ENCODE peak calls at places on chromosomes 11 and 22, in nine cellular contexts. V is CD4-positive, CD25-positive, alpha-beta regulatory T cell; Q is tibial nerve; G is adrenal gland; Z is fibroblast of lung; E is right atrium auricular region; L is esophagus squamous epithelium; D is thoracic aorta; U is ovary. K is an unnamed sample.

GRCh38 chr11:134792677-134793076 is 380.6 kb upstream of the B3GAT1 start:
- DNase-seq in V (no peak), Q (no peak), D (no peak), G (no peak), U (no peak), Z (no peak), L (no peak), E (no peak), K (no peak)

GRCh38 chr11:132037961-132038360 is 667.5 kb downstream of the NTM start:
- DNase-seq in D (no peak), Q (no peak), Z (no peak), U (no peak), E (no peak), G (no peak), L (no peak), V (no peak), K (no peak)

GRCh38 chr11:66844496-66845142 is 1.4 kb downstream of the RCE1 start:
- DNase-seq in V (no peak), U (peak; percentile 37), Z (no peak), G (peak; percentile 63), Q (no peak), E (no peak), L (no peak), D (no peak), K (peak; percentile 39)

GRCh38 chr11:17314232-17314547 is 37.4 kb upstream of the NCR3LG1 start:
- DNase-seq in Z (peak; percentile 86), E (no peak), V (no peak), D (no peak), U (no peak), Q (no peak), G (no peak), L (no peak), K (no peak)

GRCh38 chr11:114433376-114433775 is 5.9 kb upstream of the REXO2 start:
- DNase-seq in Q (no peak), D (no peak), L (no peak), E (no peak), Z (no peak), U (no peak), G (no peak), V (no peak), K (no peak)

GRCh38 chr22:48100685-48101417 is 1338.4 kb downstream of the TBC1D22A start:
- DNase-seq in L (no peak), E (no peak), Q (no peak), V (no peak), Z (no peak), D (no peak), G (peak; percentile 14), U (no peak), K (no peak)

GRCh38 chr22:49156662-49157285 is 670.9 kb downstream of the BRD1 start:
- DNase-seq in Z (no peak), U (no peak), Q (no peak), D (no peak), V (no peak), G (no peak), L (no peak), E (no peak), K (no peak)

GRCh38 chr11:57273448-57274058 is 36.5 kb upstream of the APLNR start:
- DNase-seq in D (no peak), L (no peak), G (no peak), U (no peak), Z (no peak), E (peak; percentile 26), V (no peak), Q (no peak), K (no peak)

GRCh38 chr11:122917311-122917710 is 34.8 kb downstream of the JHY start:
- DNase-seq in E (no peak), Q (peak; percentile 19), G (no peak), V (no peak), L (no peak), U (no peak), D (no peak), Z (peak; percentile 79), K (no peak)

GRCh38 chr11:16184588-16184987 is 171.8 kb downstream of the SOX6 start:
- DNase-seq in V (no peak), U (no peak), G (no peak), Z (peak; percentile 81), L (no peak), D (no peak), Q (no peak), E (no peak), K (no peak)

GRCh38 chr11:10617551-10617950 is 49.1 kb upstream of the LYVE1 start:
- DNase-seq in L (no peak), D (no peak), U (no peak), V (no peak), G (peak; percentile 34), Q (no peak), Z (no peak), E (no peak), K (no peak)

GRCh38 chr22:37911273-37911672 is 5.2 kb downstream of the MICALL1 start:
- DNase-seq in D (no peak), Z (no peak), G (no peak), L (no peak), V (no peak), Q (no peak), E (no peak), U (no peak), K (no peak)
- H3K36me3 ChIP-seq in D (peaks cover 12% of the 10 kb centered on the region), Z (peaks cover 11% of the 10 kb centered on the region), G (peaks cover 5% of the 10 kb centered on the region), L (peaks cover 26% of the 10 kb centered on the region), V (peaks cover 3% of the 10 kb centered on the region), Q (peaks cover 43% of the 10 kb centered on the region), E (peaks cover 13% of the 10 kb centered on the region), U (no peaks in the 10 kb centered on the region), K (no peaks in the 10 kb centered on the region)

DNA sequence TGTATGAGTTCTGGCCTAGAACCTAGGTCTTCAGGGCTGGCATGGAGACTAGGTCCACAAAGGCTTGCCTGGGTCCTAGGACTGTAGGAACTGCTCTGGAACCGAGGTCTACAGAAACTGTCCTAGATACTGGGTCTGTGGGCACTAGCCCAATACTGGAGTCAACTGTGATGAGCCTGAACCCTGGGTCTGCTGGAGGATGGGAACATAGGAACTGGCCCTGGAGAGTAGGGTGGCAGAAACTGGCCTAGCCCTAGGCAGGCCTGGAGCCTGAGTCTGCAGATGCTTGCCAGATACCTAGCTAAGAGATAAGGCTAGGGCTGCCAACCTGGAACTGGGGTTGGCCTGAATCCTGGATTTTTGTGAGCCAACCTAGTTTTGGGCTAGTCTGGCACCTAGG is 19.2 kb upstream of the GLYATL2 start:
- DNase-seq in Z (no peak), V (no peak), D (no peak), E (no peak), U (no peak), L (no peak), G (no peak), Q (no peak), K (no peak)
- H3K9me3 ChIP-seq in Z (no peaks in the 10 kb centered on the region), V (peaks cover 7% of the 10 kb centered on the region), D (no peaks in the 10 kb centered on the region), E (no peaks in the 10 kb centered on the region), U (no peaks in the 10 kb centered on the region), L (no peaks in the 10 kb centered on the region), G (no peaks in the 10 kb centered on the region), Q (no peaks in the 10 kb centered on the region), K (no peaks in the 10 kb centered on the region)

DNA sequence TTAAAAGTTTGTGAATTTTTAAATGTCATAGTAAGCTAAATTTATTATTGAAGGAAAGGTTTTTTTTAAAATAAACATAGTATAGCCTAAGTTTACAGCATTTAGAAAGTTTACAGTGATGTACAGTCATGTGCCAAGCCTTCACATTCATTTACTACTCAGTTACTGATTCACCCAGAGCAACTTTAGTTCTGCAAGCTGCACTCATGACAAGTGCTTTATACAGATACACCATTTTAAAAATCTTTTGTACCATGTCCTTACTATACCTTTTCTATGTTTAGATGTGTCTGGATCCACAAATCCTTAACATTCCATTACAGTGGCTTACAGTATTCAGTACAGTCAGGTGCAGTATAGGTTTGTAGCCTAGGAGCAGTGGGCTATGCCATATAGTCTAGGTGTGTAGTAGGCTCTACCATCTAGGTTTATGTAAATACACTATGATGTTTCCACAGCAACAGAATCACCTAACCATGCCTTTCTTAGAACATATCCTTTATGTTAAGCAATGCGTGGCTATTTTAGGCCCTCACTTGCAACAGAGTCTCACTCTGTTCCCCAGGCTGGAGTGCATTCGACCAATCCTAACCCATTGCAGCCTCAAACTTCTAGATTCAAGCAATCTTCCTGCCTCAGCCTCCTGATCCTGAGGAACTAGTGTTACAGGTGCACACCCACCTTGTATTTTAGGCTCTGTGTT is 79.5 kb upstream of the SLC25A18 start:
- DNase-seq in E (no peak), L (no peak), G (no peak), D (no peak), Q (no peak), U (no peak), Z (no peak), V (no peak), K (no peak)
- H3K27me3 ChIP-seq in E (no peaks in the 10 kb centered on the region), L (no peaks in the 10 kb centered on the region), G (no peaks in the 10 kb centered on the region), D (no peaks in the 10 kb centered on the region), Q (no peaks in the 10 kb centered on the region), U (no peaks in the 10 kb centered on the region), Z (no peaks in the 10 kb centered on the region), V (peaks cover 4% of the 10 kb centered on the region), K (no peaks in the 10 kb centered on the region)

DNA sequence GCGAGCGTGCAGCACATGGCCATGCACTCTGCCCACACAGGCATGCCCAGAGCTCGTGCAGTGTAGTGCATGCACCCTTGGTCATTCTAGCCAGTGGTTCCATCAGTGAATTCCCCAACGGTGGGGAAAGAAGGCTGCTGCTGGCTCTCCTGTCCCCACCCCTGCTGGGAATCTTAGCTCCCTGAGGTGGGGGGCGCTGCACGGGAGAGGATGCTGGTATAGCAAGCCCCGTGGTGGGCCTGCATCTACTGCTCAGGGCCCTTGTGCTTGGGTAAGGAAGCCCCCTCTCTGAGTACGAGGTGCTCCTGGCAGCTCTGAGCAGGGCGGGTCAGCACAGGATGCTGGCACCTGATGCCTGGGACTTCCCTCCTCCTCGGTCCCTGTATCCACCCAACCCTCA is 18.5 kb upstream of the BAIAP2L2 start:
- DNase-seq in U (no peak), V (no peak), L (no peak), E (no peak), D (no peak), Q (no peak), G (no peak), Z (no peak), K (no peak)
- H3K36me3 ChIP-seq in U (no peaks in the 10 kb centered on the region), V (peaks cover 37% of the 10 kb centered on the region), L (peaks cover 5% of the 10 kb centered on the region), E (no peaks in the 10 kb centered on the region), D (peaks cover 3% of the 10 kb centered on the region), Q (peaks cover 81% of the 10 kb centered on the region), G (peaks cover 7% of the 10 kb centered on the region), Z (no peaks in the 10 kb centered on the region), K (peaks cover 6% of the 10 kb centered on the region)